ENCODE peak calls at places on chromosomes 7 and 10, in six cellular contexts. B, V, R, Z, U and J are unnamed samples.

GRCh38 chr7:3995187-3995586 is 686.9 kb upstream of the FOXK1 start:
- DNase-seq in R (no peak), B (peak), U (peak), Z (peak), V (peak), J (no peak)

GRCh38 chr10:128211953-128212727 is 85.9 kb upstream of the MKI67 start:
- DNase-seq in B (peak), U (peak), V (peak), Z (peak), R (peak), J (peak)

GRCh38 chr7:82247814-82248433 is 195.7 kb downstream of the CACNA2D1 start:
- DNase-seq in R (no peak), Z (no peak), U (peak), V (no peak), B (no peak), J (peak)

GRCh38 chr7:22480523-22481075 is 19.4 kb downstream of the STEAP1B start:
- DNase-seq in B (no peak), V (no peak), R (no peak), Z (no peak), U (peak), J (no peak)

GRCh38 chr7:14666913-14667312 is 235.6 kb downstream of the DGKB start:
- DNase-seq in Z (no peak), R (no peak), V (no peak), U (no peak), B (no peak), J (no peak)

GRCh38 chr7:156841497-156841896 is 51.5 kb downstream of the LMBR1 start:
- DNase-seq in Z (no peak), B (no peak), V (no peak), R (no peak), U (no peak), J (no peak)

GRCh38 chr10:16756561-16757221 is 60.5 kb downstream of the RSU1 start:
- DNase-seq in Z (no peak), B (no peak), V (no peak), U (no peak), R (no peak), J (no peak)

GRCh38 chr10:18577823-18578685 is 73.3 kb downstream of the NSUN6 start:
- DNase-seq in U (no peak), B (no peak), R (no peak), Z (no peak), V (no peak), J (no peak)

GRCh38 chr7:55019329-55019690 is 493 bp downstream of the EGFR start:
- DNase-seq in Z (no peak), U (no peak), V (no peak), B (no peak), R (no peak), J (no peak)

GRCh38 chr10:113335603-113336002 is 217.2 kb upstream of the HABP2 start:
- DNase-seq in V (no peak), R (no peak), U (no peak), B (no peak), Z (no peak), J (no peak)

GRCh38 chr10:29356931-29357330 is 68.1 kb downstream of the LYZL1 start:
- DNase-seq in B (peak), Z (no peak), R (no peak), V (no peak), U (no peak), J (no peak)

GRCh38 chr10:31129261-31129660 is 97.6 kb upstream of the ZNF438 start:
- DNase-seq in V (peak), U (no peak), R (no peak), B (no peak), Z (no peak), J (no peak)

GRCh38 chr7:14430921-14431320 is 441.5 kb upstream of the ETV1 start:
- DNase-seq in V (no peak), U (no peak), Z (no peak), B (no peak), R (no peak), J (no peak)

GRCh38 chr10:37733822-37734221 is 123.6 kb downstream of the ZNF248 start:
- DNase-seq in U (no peak), R (no peak), V (no peak), B (no peak), Z (no peak), J (no peak)

GRCh38 chr10:110137142-110137545 is 70.3 kb upstream of the MXI1 start:
- DNase-seq in Z (peak), U (peak), V (no peak), B (peak), R (peak), J (peak)

GRCh38 chr10:91709394-91709798 is 76.5 kb upstream of the PPP1R3C start:
- DNase-seq in B (no peak), U (no peak), Z (no peak), R (no peak), V (no peak), J (no peak)

GRCh38 chr7:36203081-36203775 is 50.2 kb downstream of the EEPD1 start:
- DNase-seq in V (no peak), B (no peak), Z (no peak), U (peak), R (no peak), J (no peak)

GRCh38 chr7:100575206-100575631 is 1.5 kb upstream of the SAP25 start:
- DNase-seq in Z (no peak), R (no peak), V (no peak), U (peak), B (no peak), J (no peak)

GRCh38 chr10:112980908-112981307 is 30.9 kb downstream of the TCF7L2 start:
- DNase-seq in Z (no peak), U (no peak), R (no peak), B (no peak), V (no peak), J (no peak)

GRCh38 chr10:78688945-78689935 is 379.5 kb upstream of the ZMIZ1 start:
- DNase-seq in V (no peak), U (peak), R (no peak), B (no peak), Z (no peak), J (no peak)

GRCh38 chr7:54864718-54865117 is 105.7 kb upstream of the SEC61G start:
- DNase-seq in U (no peak), R (no peak), Z (no peak), V (no peak), B (peak), J (no peak)

GRCh38 chr10:131818510-131819234 is 82.1 kb upstream of the PPP2R2D start:
- DNase-seq in U (peak), Z (no peak), R (no peak), B (no peak), V (peak), J (no peak)

GRCh38 chr7:140225562-140226249 is 48.9 kb upstream of the KDM7A start:
- DNase-seq in Z (no peak), B (peak), V (no peak), R (no peak), U (no peak), J (no peak)

GRCh38 chr7:128874140-128875031 is 11.7 kb downstream of the ATP6V1F start:
- DNase-seq in V (no peak), R (no peak), U (no peak), B (peak), Z (peak), J (no peak)

GRCh38 chr7:125406111-125406510 is 476.5 kb upstream of the POT1 start:
- DNase-seq in R (no peak), B (no peak), V (no peak), U (no peak), Z (no peak), J (no peak)

GRCh38 chr10:130623680-130624271 is 487.6 kb downstream of the GLRX3 start:
- DNase-seq in B (no peak), U (no peak), V (no peak), Z (no peak), R (no peak), J (no peak)

GRCh38 chr10:110827410-110827809 is 44.3 kb upstream of the PDCD4 start:
- DNase-seq in V (no peak), B (peak), U (no peak), R (no peak), Z (no peak), J (no peak)

DNA sequence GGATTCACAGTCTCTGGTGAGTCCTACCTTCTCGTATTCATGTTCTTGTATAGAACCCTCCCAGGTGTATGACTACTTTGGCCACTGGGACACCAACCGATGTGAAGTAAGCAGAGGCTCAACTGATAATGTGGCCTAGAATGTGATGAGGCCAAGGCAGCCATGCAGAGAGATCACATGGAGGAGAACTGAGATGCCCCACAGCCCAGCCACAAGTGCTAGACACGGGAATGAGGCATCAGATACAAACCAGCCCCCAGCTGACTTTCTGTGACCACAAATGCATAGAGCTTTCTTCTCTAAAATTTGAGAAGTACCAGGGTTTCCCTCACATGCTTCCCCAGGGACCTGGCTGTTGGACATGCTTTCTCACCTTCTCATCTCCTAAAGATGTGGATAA is 375.7 kb downstream of the CCSER2 start:
- DNase-seq in U (no peak), B (no peak), R (no peak), V (no peak), Z (no peak), J (no peak)
- TF ChIP-seq POLR2AphosphoS5 in U (no peak), B (no peak), R (no peak), V (no peak), Z (no peak), J (no peak)

GRCh38 chr10:75922435-75922834 is 491.0 kb downstream of the LRMDA start:
- DNase-seq in B (peak), Z (no peak), U (no peak), R (no peak), V (no peak), J (no peak)
- H3K4me3 ChIP-seq in B (no peak), Z (no peak), U (no peak), R (no peak), V (no peak), J (no peak)

GRCh38 chr7:371779-372545 is 82.0 kb downstream of the FOXL3 start:
- DNase-seq in R (no peak), V (peak), B (no peak), U (no peak), Z (no peak), J (no peak)
- TF ChIP-seq GABPA in R (no peak), V (no peak), B (no peak), U (no peak), Z (no peak), J (no peak)

DNA sequence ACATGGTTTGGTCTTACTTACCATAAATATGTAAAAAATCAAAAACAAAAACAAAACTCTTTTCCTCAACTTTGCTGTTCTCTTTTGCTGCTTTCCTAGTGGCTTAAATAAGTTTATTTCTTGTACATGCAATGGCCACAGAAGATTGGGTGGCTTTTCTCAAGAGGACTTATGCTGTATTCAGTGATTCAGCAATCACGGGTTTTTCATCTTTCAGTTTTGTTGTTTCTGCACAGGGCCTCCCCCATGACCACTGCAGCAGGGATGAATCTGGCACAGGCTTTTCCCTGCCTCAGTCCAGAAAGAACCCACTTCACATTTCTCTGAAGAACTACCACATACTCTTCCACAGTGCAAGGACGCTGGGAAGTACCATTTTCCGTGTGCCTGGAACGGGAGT is 355.0 kb downstream of the RNLS start:
- DNase-seq in Z (no peak), B (no peak), U (no peak), V (no peak), R (no peak), J (no peak)
- TF ChIP-seq POLR2AphosphoS5 in Z (no peak), B (no peak), U (no peak), V (no peak), R (no peak), J (no peak)

GRCh38 chr7:158097106-158097505 is 490.5 kb downstream of the PTPRN2 start:
- DNase-seq in B (no peak), U (no peak), V (peak), R (no peak), Z (no peak), J (no peak)

GRCh38 chr7:158101821-158102450 is 485.7 kb downstream of the PTPRN2 start:
- DNase-seq in U (no peak), R (no peak), B (no peak), V (peak), Z (no peak), J (no peak)

GRCh38 chr7:158097511-158098124 is 490.0 kb downstream of the PTPRN2 start:
- DNase-seq in V (no peak), B (no peak), Z (no peak), U (peak), R (no peak), J (no peak)

GRCh38 chr7:158096582-158096981 is 491.0 kb downstream of the PTPRN2 start:
- DNase-seq in B (no peak), U (no peak), R (no peak), Z (no peak), V (no peak), J (no peak)

DNA sequence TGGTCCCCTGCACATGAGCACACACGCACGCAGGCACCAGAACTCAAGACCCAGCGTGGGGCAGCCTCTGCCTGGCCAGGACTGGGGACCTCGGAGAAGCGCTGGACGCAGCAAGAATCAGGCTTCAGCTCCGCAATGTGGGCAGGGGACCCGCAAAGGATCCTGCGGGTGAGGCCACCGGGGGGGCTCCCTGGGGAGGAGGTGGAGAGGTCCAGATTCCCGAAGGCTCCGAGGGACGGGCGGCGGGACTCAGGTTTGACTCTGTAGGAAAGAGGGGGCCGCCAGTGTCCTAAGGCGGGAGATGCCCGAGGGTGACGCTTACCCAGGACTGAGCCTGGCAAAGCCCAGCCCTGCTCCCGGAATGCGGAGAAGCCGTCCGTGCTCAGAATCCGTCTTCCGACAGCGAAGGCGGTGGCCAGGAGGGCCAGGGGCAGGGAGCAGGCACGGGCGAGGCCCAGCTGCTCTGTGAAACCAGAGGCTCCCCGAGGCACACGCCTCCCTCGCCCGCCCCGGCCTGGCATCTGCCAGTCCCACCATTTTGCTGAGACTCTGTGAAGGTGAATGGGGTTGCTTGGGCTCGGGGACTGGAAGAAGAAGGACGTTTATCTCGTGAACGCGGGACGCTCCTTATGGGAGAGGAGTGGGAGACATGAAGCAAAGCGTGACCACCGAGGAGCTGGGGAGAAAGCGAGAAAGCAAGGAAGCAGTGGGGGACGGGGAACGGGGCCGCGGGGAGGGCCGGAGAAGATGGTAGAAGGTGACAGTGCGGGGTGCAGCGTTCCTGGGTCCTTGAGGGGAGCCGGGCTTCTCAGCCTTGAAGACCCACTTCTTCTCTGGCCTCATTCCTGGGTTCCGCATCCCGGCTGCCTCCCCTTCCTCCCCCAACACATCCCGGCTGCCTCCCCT is 489.2 kb downstream of the PTPRN2 start:
- DNase-seq in Z (no peak), B (no peak), R (no peak), U (no peak), V (peak), J (no peak)
- H3K4me3 ChIP-seq in Z (no peak), B (no peak), R (no peak), U (no peak), V (no peak), J (no peak)